ENCODE peak calls at places on chromosomes 5 and 9, in six cellular contexts. Z is stimulated activated naive B cell treated with anti-CD40 and anti-IgM and Interleukin-4, amounts not matched to agents 10 μg/mL and 1 μg/mL and 100 μg/mL, for 72 hours; W is heart left ventricle; K is progenitor cell of endocrine pancreas; P is LoVo; G is CD4-positive, alpha-beta T cell. D is an unnamed sample.

GRCh38 chr5:57327934-57328333 is 154.1 kb downstream of the GPBP1 start:
- DNase-seq in Z (no peak), W (no peak), K (no peak), P (peak), G (no peak), D (no peak)

GRCh38 chr5:91212336-91213092 is 170.6 kb downstream of the ARRDC3 start:
- DNase-seq in Z (no peak), W (peak), K (no peak), P (peak), G (no peak), D (no peak)

GRCh38 chr5:108003178-108003577 is 332.4 kb upstream of the EFNA5 start:
- DNase-seq in Z (peak), W (no peak), K (no peak), P (peak), G (no peak), D (peak)

GRCh38 chr5:33400675-33401074 is 40.1 kb upstream of the TARS1 start:
- DNase-seq in Z (peak), W (no peak), K (no peak), P (no peak), G (no peak), D (no peak)

GRCh38 chr5:13955896-13956295 is 11.4 kb upstream of the DNAH5 start:
- DNase-seq in Z (no peak), W (no peak), K (no peak), P (no peak), G (no peak), D (no peak)

GRCh38 chr9:76716270-76716669 is 48.0 kb upstream of the PCA3 start:
- DNase-seq in Z (no peak), W (no peak), K (no peak), P (no peak), G (no peak), D (no peak)

GRCh38 chr5:157528036-157528632 is 47.4 kb downstream of the ADAM19 start:
- DNase-seq in Z (no peak), W (no peak), K (no peak), P (no peak), G (no peak), D (no peak)

GRCh38 chr5:109354761-109355160 is 55.0 kb downstream of the PJA2 start:
- DNase-seq in Z (no peak), W (no peak), K (no peak), P (no peak), G (no peak), D (no peak)

GRCh38 chr5:35281613-35282012 is 51.3 kb upstream of the PRLR start:
- DNase-seq in Z (no peak), W (no peak), K (no peak), P (no peak), G (no peak), D (no peak)

GRCh38 chr9:113376634-113377531 is at the start of gene HDHD3:
- DNase-seq in Z (peak), W (peak), K (peak), P (peak), G (peak), D (peak)

GRCh38 chr5:146205499-146206202 is 2.2 kb downstream of the RBM27 start:
- DNase-seq in Z (no peak), W (no peak), K (no peak), P (no peak), G (no peak), D (no peak)

GRCh38 chr9:20340161-20340861 is 282.0 kb downstream of the MLLT3 start:
- DNase-seq in Z (no peak), W (no peak), K (no peak), P (no peak), G (no peak), D (no peak)

GRCh38 chr9:73154760-73155159 is 3.1 kb downstream of the ANXA1 start:
- DNase-seq in Z (no peak), W (no peak), K (no peak), P (no peak), G (no peak), D (no peak)

GRCh38 chr9:91900057-91900816 is 49.8 kb downstream of the ROR2 start:
- DNase-seq in Z (no peak), W (no peak), K (no peak), P (no peak), G (no peak), D (no peak)

GRCh38 chr5:77087484-77088291 is 603 bp upstream of the ZBED3 start:
- DNase-seq in Z (no peak), W (peak), K (peak), P (no peak), G (no peak), D (no peak)

GRCh38 chr5:125696762-125697161 is 726.4 kb upstream of the GRAMD2B start:
- DNase-seq in Z (no peak), W (peak), K (no peak), P (no peak), G (no peak), D (no peak)

GRCh38 chr9:72025956-72026355 is 34.5 kb downstream of the C9orf57 start:
- DNase-seq in Z (no peak), W (no peak), K (no peak), P (peak), G (no peak), D (no peak)

GRCh38 chr9:99039388-99040182 is 65.3 kb upstream of the TGFBR1 start:
- DNase-seq in Z (no peak), W (no peak), K (no peak), P (no peak), G (no peak), D (no peak)